ENCODE peak calls at places on chromosomes 2 and 18, in five cellular contexts. R is K562, P is HepG2, U is H1, Z is GM12878. S is an unnamed sample. For H3K4me1, the result is how much of the 10 kb centered on the place peaks cover.

GRCh38 chr18:48905541-48905940 is 45.2 kb downstream of the SMAD7 start:
- DNase-seq in R (no peak), P (no peak), U (no peak), Z (no peak), S (no peak)

GRCh38 chr2:72887836-72888437 is 729 bp downstream of the SPR start:
- DNase-seq in R (peak), P (peak), U (peak), Z (no peak), S (peak)

GRCh38 chr2:63591566-63592175 is 2.9 kb downstream of the MDH1 start:
- DNase-seq in R (no peak), P (peak), U (no peak), Z (no peak), S (no peak)

GRCh38 chr18:33924576-33924975 is 300.1 kb downstream of the NOL4 start:
- DNase-seq in R (no peak), P (no peak), U (no peak), Z (no peak), S (no peak)

GRCh38 chr2:7034313-7034712 is 117.1 kb downstream of the RNF144A start:
- DNase-seq in R (no peak), P (peak), U (no peak), Z (no peak), S (peak)

GRCh38 chr2:149451417-149452165 is 121.2 kb downstream of the LYPD6 start:
- DNase-seq in R (no peak), P (no peak), U (no peak), Z (no peak), S (no peak)

GRCh38 chr2:43131051-43131889 is 95.1 kb downstream of the ZFP36L2 start:
- DNase-seq in R (peak), P (peak), U (no peak), Z (no peak), S (peak)

GRCh38 chr2:237085261-237086221 is at the start of gene COPS8:
- DNase-seq in R (peak), P (peak), U (peak), Z (peak), S (peak)

GRCh38 chr2:191167766-191168165 is 17.0 kb upstream of the STAT4 start:
- DNase-seq in R (no peak), P (no peak), U (no peak), Z (no peak), S (no peak)

GRCh38 chr2:96888082-96889011 is 18.5 kb upstream of the SEMA4C start:
- DNase-seq in R (no peak), P (no peak), U (no peak), Z (no peak), S (no peak)

GRCh38 chr2:48927355-48927754 is 171.8 kb upstream of the LHCGR start:
- DNase-seq in R (no peak), P (peak), U (no peak), Z (no peak), S (no peak)

GRCh38 chr2:86631846-86632485 is 8.3 kb upstream of the RNF103 start:
- DNase-seq in R (no peak), P (peak), U (no peak), Z (no peak), S (peak)

GRCh38 chr2:144414324-144414845 is 105.5 kb downstream of the ZEB2 start:
- DNase-seq in R (no peak), P (no peak), U (no peak), Z (no peak), S (no peak)

GRCh38 chr2:30639836-30640235 is 167.4 kb downstream of the CAPN13 start:
- DNase-seq in R (no peak), P (no peak), U (no peak), Z (no peak), S (no peak)

GRCh38 chr2:152762202-152762601 is 43.8 kb downstream of the ARL6IP6 start:
- DNase-seq in R (no peak), P (no peak), U (no peak), Z (no peak), S (no peak)

GRCh38 chr2:109644571-109645275 is 30.6 kb downstream of the SOWAHC start:
- DNase-seq in R (no peak), P (peak), U (peak), Z (no peak), S (peak)

GRCh38 chr2:109185338-109185737 is 56.3 kb downstream of the SH3RF3 start:
- DNase-seq in R (no peak), P (no peak), U (no peak), Z (no peak), S (no peak)

GRCh38 chr2:9763356-9764152 is 79.7 kb upstream of the TAF1B start:
- DNase-seq in R (peak), P (peak), U (no peak), Z (no peak), S (no peak)

GRCh38 chr2:75500633-75501032 is 60.1 kb downstream of the EVA1A start:
- DNase-seq in R (no peak), P (no peak), U (no peak), Z (no peak), S (no peak)

GRCh38 chr2:67267238-67267637 is 129.9 kb upstream of the ETAA1 start:
- DNase-seq in R (no peak), P (no peak), U (no peak), Z (no peak), S (no peak)

GRCh38 chr2:238999290-238999741 is 151.4 kb downstream of the TWIST2 start:
- DNase-seq in R (no peak), P (peak), U (no peak), Z (no peak), S (no peak)

GRCh38 chr18:79625924-79626561 is 53.6 kb upstream of the CTDP1 start:
- DNase-seq in R (no peak), P (no peak), U (no peak), Z (no peak), S (no peak)

GRCh38 chr2:84676295-84676694 is 160.0 kb downstream of the DNAH6 start:
- DNase-seq in R (no peak), P (no peak), U (no peak), Z (no peak), S (no peak)

GRCh38 chr2:30964334-30964733 is 157.1 kb upstream of the CAPN13 start:
- DNase-seq in R (no peak), P (no peak), U (no peak), Z (no peak), S (no peak)

GRCh38 chr2:11871421-11871820 is 125.0 kb downstream of the LPIN1 start:
- DNase-seq in R (no peak), P (no peak), U (peak), Z (no peak), S (no peak)

GRCh38 chr18:35143615-35144596 is 96.9 kb upstream of the ZNF397 start:
- DNase-seq in R (peak), P (peak), U (peak), Z (no peak), S (peak)

GRCh38 chr2:226439337-226439736 is 360.3 kb downstream of the IRS1 start:
- DNase-seq in R (no peak), P (no peak), U (no peak), Z (no peak), S (no peak)

GRCh38 chr2:212863185-212863588 is 288.2 kb downstream of the IKZF2 start:
- DNase-seq in R (no peak), P (peak), U (peak), Z (peak), S (peak)

GRCh38 chr2:47536696-47537095 is 133.7 kb downstream of the MSH2 start:
- DNase-seq in R (no peak), P (no peak), U (no peak), Z (no peak), S (no peak)

GRCh38 chr18:58674863-58675472 is 3.7 kb downstream of the MALT1 start:
- DNase-seq in R (no peak), P (no peak), U (no peak), Z (no peak), S (no peak)

GRCh38 chr2:153880926-153881325 is 9.2 kb downstream of the GALNT13 start:
- DNase-seq in R (no peak), P (no peak), U (no peak), Z (no peak), S (no peak)

GRCh38 chr2:46552086-46552485 is 72.7 kb downstream of the TMEM247 start:
- DNase-seq in R (no peak), P (no peak), U (peak), Z (no peak), S (no peak)

GRCh38 chr18:27713037-27713726 is 463.7 kb downstream of the CDH2 start:
- DNase-seq in R (no peak), P (no peak), U (no peak), Z (no peak), S (peak)

GRCh38 chr2:128686498-128686861 is 367.8 kb upstream of the HS6ST1 start:
- DNase-seq in R (no peak), P (no peak), U (no peak), Z (no peak), S (no peak)

GRCh38 chr2:233831861-233832260 is 22.5 kb downstream of the HJURP start:
- DNase-seq in R (no peak), P (no peak), U (no peak), Z (no peak), S (no peak)

GRCh38 chr2:222295368-222296041 is 3.3 kb downstream of the PAX3 start:
- DNase-seq in R (no peak), P (no peak), U (peak), Z (no peak), S (peak)

GRCh38 chr2:134023854-134024253 is 230.0 kb upstream of the MGAT5 start:
- DNase-seq in R (no peak), P (no peak), U (no peak), Z (no peak), S (no peak)

GRCh38 chr18:63186520-63186919 is 133.0 kb downstream of the BCL2 start:
- DNase-seq in R (no peak), P (no peak), U (no peak), Z (no peak), S (no peak)

GRCh38 chr18:63185979-63186378 is 133.6 kb downstream of the BCL2 start:
- DNase-seq in R (no peak), P (no peak), U (no peak), Z (no peak), S (no peak)

GRCh38 chr18:63188063-63188462 is 131.5 kb downstream of the BCL2 start:
- DNase-seq in R (no peak), P (no peak), U (no peak), Z (no peak), S (no peak)

GRCh38 chr18:63189041-63189440 is 130.5 kb downstream of the BCL2 start:
- DNase-seq in R (no peak), P (no peak), U (no peak), Z (no peak), S (no peak)

GRCh38 chr18:63186934-63187574 is 132.5 kb downstream of the BCL2 start:
- DNase-seq in R (no peak), P (no peak), U (no peak), Z (no peak), S (no peak)
- H3K4me1 ChIP-seq in R (under half), P (under half), U (under half), Z (half or more), S (under half)

GRCh38 chr2:240925576-240926515 is 19.7 kb downstream of the CROCC2 start:
- DNase-seq in R (no peak), P (no peak), U (peak), Z (no peak), S (no peak)
- TF ChIP-seq CREB1 in R (no peak), P (no peak), U (no peak), Z (no peak), S (no peak)

GRCh38 chr2:101710690-101711318 is 13.3 kb downstream of the MAP4K4 start:
- DNase-seq in R (no peak), P (no peak), U (no peak), Z (no peak), S (no peak)
- H3K4me1 ChIP-seq in R (under half), P (half or more), U (under half), Z (under half), S (under half)

DNA sequence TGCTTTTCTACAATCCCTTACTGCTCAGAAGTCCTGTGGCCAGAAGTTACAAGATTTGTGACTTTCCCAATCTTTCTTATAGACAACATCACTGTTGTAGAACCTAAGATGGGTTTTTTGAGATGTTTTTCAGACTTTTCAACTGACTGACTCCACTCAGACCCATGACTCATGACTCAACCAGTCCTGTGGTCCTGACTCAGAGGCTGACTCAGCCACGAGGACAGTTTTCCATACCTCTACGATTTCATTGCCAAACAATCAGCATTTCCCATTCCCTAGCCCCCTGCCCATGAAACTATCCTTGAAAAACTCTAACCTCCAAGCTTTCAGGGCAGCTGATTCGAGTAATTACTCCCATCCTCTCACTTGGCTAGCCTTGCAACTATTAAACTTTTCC is 195.9 kb upstream of the SESTD1 start:
- DNase-seq in R (no peak), P (peak), U (no peak), Z (no peak), S (no peak)
- TF ChIP-seq CREB1 in R (no peak), P (no peak), U (no peak), Z (no peak), S (no peak)

GRCh38 chr18:8333961-8334360 is 275.3 kb upstream of the RAB12 start:
- DNase-seq in R (no peak), P (no peak), U (no peak), Z (no peak), S (no peak)
- H3K4me1 ChIP-seq in R (under half), P (under half), U (under half), Z (under half), S (under half)

GRCh38 chr2:15334650-15335326 is 226.3 kb downstream of the NBAS start:
- DNase-seq in R (no peak), P (no peak), U (no peak), Z (no peak), S (no peak)

GRCh38 chr2:15331787-15332186 is 229.3 kb downstream of the NBAS start:
- DNase-seq in R (peak), P (no peak), U (no peak), Z (no peak), S (no peak)
- TF ChIP-seq CREB1 in R (no peak), P (no peak), U (no peak), Z (no peak), S (no peak)

GRCh38 chr2:54768772-54769428 is 45.4 kb downstream of the EML6 start:
- DNase-seq in R (no peak), P (no peak), U (no peak), Z (no peak), S (no peak)
- H3K4me1 ChIP-seq in R (under half), P (under half), U (under half), Z (under half), S (under half)

DNA sequence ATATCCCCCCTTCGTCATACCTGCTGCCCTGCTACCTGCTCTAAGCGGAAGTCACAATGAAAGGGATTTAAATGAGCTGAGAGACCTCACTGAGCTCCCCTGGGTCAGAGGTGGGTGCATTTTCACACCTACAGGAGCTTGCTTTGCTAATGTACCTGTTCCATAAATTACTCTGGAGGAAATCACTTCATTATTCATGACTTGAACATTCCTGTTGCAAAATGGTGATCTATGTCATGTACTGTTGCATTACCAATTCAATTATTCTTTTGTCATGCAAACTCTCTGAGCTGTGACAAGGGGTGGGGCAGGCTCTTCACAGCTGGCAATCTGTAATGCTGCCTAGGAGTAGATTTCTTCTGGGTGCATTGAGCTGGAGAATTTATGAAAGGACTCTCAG is 761.3 kb downstream of the TSN start:
- DNase-seq in R (no peak), P (no peak), U (no peak), Z (no peak), S (peak)
- TF ChIP-seq CREB1 in R (no peak), P (no peak), U (no peak), Z (no peak), S (peak)

GRCh38 chr18:23453657-23454011 is 547 bp downstream of the RIOK3 start:
- DNase-seq in R (no peak), P (peak), U (no peak), Z (no peak), S (no peak)
- H3K4me1 ChIP-seq in R (under half), P (under half), U (under half), Z (under half), S (under half)

S was measured in GM23338.